ENCODE peak calls at places on chromosome 5, in four cellular contexts. W, T, Z and F are unnamed samples. For H3K4me1, the result is how much of the 10 kb centered on the place peaks cover.

GRCh38 chr5:56094579-56095361 is 100.0 kb upstream of the IL6ST start:
- DNase-seq in W (no peak), T (no peak), Z (no peak), F (no peak)

GRCh38 chr5:123125953-123126352 is 36.9 kb downstream of the PRDM6 start:
- DNase-seq in W (no peak), T (no peak), Z (no peak), F (no peak)

GRCh38 chr5:140403613-140404012 is 2.0 kb downstream of the ANKHD1 start:
- DNase-seq in W (no peak), T (no peak), Z (no peak), F (no peak)

GRCh38 chr5:176629853-176630680 is at the start of the genes EIF4E1B and SNCB:
- DNase-seq in W (no peak), T (no peak), Z (peak), F (no peak)

GRCh38 chr5:59436364-59437158 is 457.0 kb downstream of the PDE4D start:
- DNase-seq in W (no peak), T (no peak), Z (no peak), F (no peak)

GRCh38 chr5:17426104-17426739 is 71.8 kb upstream of the TAF11L2 start:
- DNase-seq in W (no peak), T (no peak), Z (no peak), F (no peak)

GRCh38 chr5:123754167-123754840 is 242.3 kb downstream of the CSNK1G3 start:
- DNase-seq in W (no peak), T (no peak), Z (no peak), F (no peak)

GRCh38 chr5:88925692-88926490 is 42.9 kb upstream of the MEF2C start:
- DNase-seq in W (no peak), T (no peak), Z (no peak), F (no peak)

GRCh38 chr5:80181618-80182211 is 74.1 kb downstream of the SERINC5 start:
- DNase-seq in W (no peak), T (peak), Z (no peak), F (peak)

GRCh38 chr5:180329606-180330269 is 23.4 kb downstream of the GFPT2 start:
- DNase-seq in W (peak), T (no peak), Z (no peak), F (no peak)

GRCh38 chr5:178416919-178417318 is 173.3 kb downstream of the COL23A1 start:
- DNase-seq in W (peak), T (no peak), Z (no peak), F (no peak)

GRCh38 chr5:61082516-61083280 is 79.6 kb downstream of the SMIM15 start:
- DNase-seq in W (no peak), T (no peak), Z (no peak), F (no peak)

GRCh38 chr5:76732405-76733048 is 16.6 kb downstream of the F2R start:
- DNase-seq in W (no peak), T (no peak), Z (no peak), F (no peak)

GRCh38 chr5:121573844-121574243 is 277.8 kb upstream of the FTMT start:
- DNase-seq in W (no peak), T (no peak), Z (no peak), F (no peak)

GRCh38 chr5:83249156-83249555 is 171.8 kb downstream of the XRCC4 start:
- DNase-seq in W (no peak), T (no peak), Z (no peak), F (no peak)

GRCh38 chr5:147063971-147064370 is 170.9 kb upstream of the STK32A start:
- DNase-seq in W (no peak), T (no peak), Z (no peak), F (no peak)

GRCh38 chr5:95966005-95966404 is 4.4 kb upstream of the ELL2 start:
- DNase-seq in W (no peak), T (no peak), Z (no peak), F (no peak)

GRCh38 chr5:59660737-59661136 is 232.8 kb downstream of the PDE4D start:
- DNase-seq in W (no peak), T (no peak), Z (peak), F (no peak)

GRCh38 chr5:19795218-19795617 is 192.8 kb downstream of the CDH18 start:
- DNase-seq in W (no peak), T (no peak), Z (peak), F (no peak)

GRCh38 chr5:32543291-32543690 is 42.1 kb upstream of the SUB1 start:
- DNase-seq in W (no peak), T (no peak), Z (no peak), F (no peak)

GRCh38 chr5:88049737-88050136 is 218.9 kb downstream of the TMEM161B start:
- DNase-seq in W (no peak), T (no peak), Z (peak), F (no peak)

GRCh38 chr5:172319708-172320441 is 36.3 kb upstream of the UBTD2 start:
- DNase-seq in W (no peak), T (no peak), Z (no peak), F (no peak)
- H3K4me1 ChIP-seq in W (under half), T (under half), Z (under half), F (under half)

GRCh38 chr5:142304013-142304701 is 20.7 kb downstream of the SPRY4 start:
- DNase-seq in W (no peak), T (peak), Z (no peak), F (no peak)

GRCh38 chr5:142306077-142306502 is 18.7 kb downstream of the SPRY4 start:
- DNase-seq in W (no peak), T (peak), Z (no peak), F (no peak)

GRCh38 chr5:142303576-142303975 is 21.2 kb downstream of the SPRY4 start:
- DNase-seq in W (no peak), T (no peak), Z (no peak), F (no peak)

GRCh38 chr5:142307491-142307890 is 17.3 kb downstream of the SPRY4 start:
- DNase-seq in W (no peak), T (no peak), Z (no peak), F (no peak)

GRCh38 chr5:142305211-142305610 is 19.6 kb downstream of the SPRY4 start:
- DNase-seq in W (no peak), T (no peak), Z (no peak), F (no peak)
- TF ChIP-seq POLR2AphosphoS5 in W (no peak), T (no peak), Z (peak), F (no peak)

GRCh38 chr5:135306557-135306956 is 92.5 kb downstream of the MACROH2A1 start:
- DNase-seq in W (no peak), T (no peak), Z (no peak), F (no peak)
- H3K4me1 ChIP-seq in W (under half), T (under half), Z (under half), F (under half)

DNA sequence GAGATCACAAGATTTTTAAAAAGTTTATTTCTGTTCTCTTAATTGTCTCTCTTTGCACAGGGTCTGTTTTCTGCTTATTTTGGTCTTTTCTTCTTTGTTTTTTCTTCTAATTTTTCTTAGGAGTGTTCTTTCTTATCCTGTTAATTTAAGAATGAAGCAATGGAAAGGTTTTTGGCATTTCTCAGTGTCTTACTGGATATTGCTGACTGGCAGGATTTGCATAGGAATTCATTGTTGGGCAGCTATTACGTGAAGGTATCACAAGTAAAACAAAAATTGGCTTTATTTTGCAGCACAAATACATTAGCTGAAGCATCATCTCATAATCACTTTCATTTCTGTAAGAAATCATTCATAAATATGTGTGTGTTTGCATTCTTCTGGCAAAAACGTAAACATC is 566.9 kb upstream of the CDH6 start:
- DNase-seq in W (no peak), T (no peak), Z (no peak), F (no peak)
- TF ChIP-seq POLR2AphosphoS5 in W (no peak), T (no peak), Z (no peak), F (no peak)

GRCh38 chr5:42843675-42844292 is 32.1 kb upstream of the SELENOP start:
- DNase-seq in W (no peak), T (no peak), Z (no peak), F (no peak)
- H3K4me1 ChIP-seq in W (under half), T (under half), Z (under half), F (under half)

GRCh38 chr5:81401266-81401665 is 7.3 kb upstream of the ACOT12 start:
- DNase-seq in W (no peak), T (no peak), Z (no peak), F (no peak)
- TF ChIP-seq POLR2AphosphoS5 in W (no peak), T (no peak), Z (no peak), F (no peak)

GRCh38 chr5:57408285-57408684 is 74.3 kb downstream of the ACTBL2 start:
- DNase-seq in W (no peak), T (no peak), Z (no peak), F (no peak)

GRCh38 chr5:57407391-57407790 is 75.2 kb downstream of the ACTBL2 start:
- DNase-seq in W (no peak), T (no peak), Z (no peak), F (no peak)

GRCh38 chr5:57405984-57406383 is 76.6 kb downstream of the ACTBL2 start:
- DNase-seq in W (no peak), T (no peak), Z (no peak), F (no peak)

GRCh38 chr5:57408714-57409113 is 73.9 kb downstream of the ACTBL2 start:
- DNase-seq in W (no peak), T (no peak), Z (no peak), F (no peak)

DNA sequence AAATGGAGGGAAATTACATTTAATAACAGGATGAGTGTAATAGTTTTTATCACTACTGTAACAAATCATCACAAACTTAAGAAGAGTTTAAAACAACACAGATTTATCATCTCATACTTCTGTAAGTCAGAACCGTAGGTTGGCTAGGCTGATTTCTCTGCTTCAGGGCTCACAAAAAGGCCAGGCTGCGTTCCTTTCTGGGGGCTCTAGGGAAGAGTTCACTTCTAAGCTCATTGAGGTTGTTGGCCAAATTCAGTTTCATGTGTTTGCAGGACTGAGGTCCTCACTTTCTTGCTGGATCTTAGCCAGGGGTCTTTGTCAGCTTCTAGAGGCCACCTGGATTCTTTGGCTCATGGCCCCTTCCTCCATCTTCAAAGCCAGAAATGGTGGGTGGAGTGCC is 76.0 kb downstream of the ACTBL2 start:
- DNase-seq in W (no peak), T (no peak), Z (no peak), F (no peak)
- H3K4me1 ChIP-seq in W (under half), T (under half), Z (under half), F (under half)

GRCh38 chr5:72611111-72611724 is 104.0 kb upstream of the ZNF366 start:
- DNase-seq in W (peak), T (peak), Z (peak), F (peak)
- TF ChIP-seq POLR2AphosphoS5 in W (peak), T (no peak), Z (no peak), F (no peak)

DNA sequence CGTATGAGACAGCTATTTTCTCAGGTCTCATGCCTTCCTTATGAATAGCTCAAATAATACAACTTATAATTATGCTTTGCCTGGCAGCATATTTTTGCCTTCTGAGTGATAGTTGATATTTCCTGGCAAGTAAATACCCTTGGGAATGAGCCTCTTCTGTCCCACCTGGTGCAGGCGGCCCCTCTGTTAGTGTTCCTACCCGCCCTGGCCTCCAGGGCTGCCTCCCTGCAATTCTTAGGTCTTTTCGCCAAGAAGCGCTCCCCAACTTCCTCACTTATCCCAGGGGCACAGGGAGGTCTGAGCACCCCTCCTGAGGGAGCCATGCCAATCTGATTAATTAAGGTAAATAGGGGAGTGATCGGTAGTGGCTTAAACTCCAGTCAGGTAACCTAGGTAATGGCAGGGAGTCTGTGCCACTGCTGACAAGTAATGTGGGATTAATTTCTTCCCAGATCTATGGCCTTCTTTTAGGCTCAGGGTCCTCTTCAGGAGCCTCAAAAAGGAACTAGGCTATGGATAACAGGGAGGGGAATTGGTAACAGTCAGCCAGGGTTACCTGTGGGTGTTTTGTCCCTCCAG is 81.5 kb downstream of the GALNT10 start:
- DNase-seq in W (no peak), T (no peak), Z (no peak), F (no peak)
- H3K4me1 ChIP-seq in W (under half), T (under half), Z (under half), F (under half)